ENCODE peak calls at places on chromosomes 3 and 15, in nine cellular contexts. Q is fibroblast of mammary gland, X is EL, V is choroid plexus epithelial cell, U is psoas muscle, P is bronchial epithelial cell, S is HS-27A, B is globus pallidus, M is foreskin keratinocyte. I is an unnamed sample.

GRCh38 chr15:88745696-88746095 is 57.5 kb upstream of the ACAN start:
- DNase-seq in S (peak), M (peak), V (peak), U (no peak), X (peak), P (peak), Q (peak), B (no peak), I (no peak)

GRCh38 chr3:108180214-108180613 is 42.0 kb downstream of the IFT57 start:
- DNase-seq in V (peak), B (no peak), Q (peak), U (no peak), X (peak), P (peak), S (no peak), M (peak), I (no peak)

GRCh38 chr15:65942436-65942835 is 73.1 kb downstream of the RAB11A start:
- DNase-seq in S (no peak), Q (no peak), V (peak), U (no peak), P (no peak), B (no peak), X (no peak), M (no peak), I (no peak)

GRCh38 chr15:78263351-78263781 is 996 bp upstream of the DNAJA4 start:
- DNase-seq in P (no peak), M (no peak), B (no peak), Q (no peak), V (no peak), U (no peak), X (no peak), S (no peak), I (no peak)

GRCh38 chr3:45227946-45228345 is 1.9 kb upstream of the TMEM158 start:
- DNase-seq in U (no peak), S (no peak), X (no peak), V (no peak), B (no peak), Q (no peak), P (no peak), M (no peak), I (no peak)

GRCh38 chr3:113070226-113071220 is 79.7 kb downstream of the GTPBP8 start:
- DNase-seq in X (peak), Q (peak), S (no peak), U (no peak), P (no peak), B (no peak), M (no peak), V (peak), I (no peak)

GRCh38 chr15:78067328-78068241 is 9.9 kb downstream of the TBC1D2B start:
- DNase-seq in B (no peak), Q (no peak), S (no peak), M (no peak), X (peak), V (no peak), P (no peak), U (no peak), I (no peak)

GRCh38 chr3:164235239-164235728 is 843.0 kb downstream of the SI start:
- DNase-seq in S (no peak), X (no peak), V (no peak), U (no peak), B (no peak), M (no peak), Q (no peak), P (no peak), I (no peak)

GRCh38 chr3:80192871-80193270 is 425.1 kb upstream of the ROBO1 start:
- DNase-seq in P (peak), U (no peak), Q (no peak), M (no peak), B (no peak), V (peak), S (peak), X (no peak), I (no peak)

GRCh38 chr3:71397046-71397445 is 186.5 kb downstream of the FOXP1 start:
- DNase-seq in S (no peak), M (no peak), X (peak), B (peak), U (no peak), Q (peak), P (peak), V (peak), I (no peak)

GRCh38 chr15:40323953-40324937 is 753 bp downstream of the INAFM2 start:
- DNase-seq in P (no peak), B (no peak), M (no peak), U (peak), X (no peak), Q (no peak), S (no peak), V (no peak), I (no peak)